ENCODE peak calls at places on chromosomes 12 and 14, in eight cellular contexts. F is ACHN; N is AG04449; S is OCI-M1; O is psoas muscle; M is activated T-helper 1 cell treated with anti-CD3 and anti-CD28 coated beads, Interleukin-12 subunit alpha, Interleukin-12 subunit beta, Interleukin-2, Interleukin-4 antibody, amounts not matched to agents 30 ng/mL and 10 ng/mL and 1 ng/mL, durations not matched to agents 14 hours and 24 hours and 36 hours; Z is AG10803; W is fibroblast of villous mesenchyme. C is an unnamed sample.
A peak's percentile ranks its signal among the peaks of the same experiment; 100 is the strongest.

GRCh38 chr12:129696952-129697351 is 206.9 kb downstream of the TMEM132D start:
- DNase-seq in F (no peak), N (no peak), S (no peak), O (no peak), M (no peak), Z (peak; percentile 19), W (peak; percentile 14), C (peak; percentile 69)

GRCh38 chr14:99819514-99819913 is 26.3 kb downstream of the EML1 start:
- DNase-seq in F (no peak), N (no peak), S (no peak), O (peak; percentile 27), M (no peak), Z (no peak), W (no peak), C (no peak)

GRCh38 chr12:116018282-116018681 is 259.2 kb downstream of the MED13L start:
- DNase-seq in F (no peak), N (no peak), S (no peak), O (no peak), M (no peak), Z (no peak), W (no peak), C (no peak)

GRCh38 chr12:12221560-12221959 is 45.3 kb downstream of the LRP6 start:
- DNase-seq in F (peak; percentile 46), N (no peak), S (no peak), O (no peak), M (no peak), Z (no peak), W (no peak), C (peak; percentile 56)

GRCh38 chr12:105291531-105291930 is 39.0 kb upstream of the C12orf75 start:
- DNase-seq in F (no peak), N (no peak), S (no peak), O (no peak), M (no peak), Z (no peak), W (no peak), C (no peak)

GRCh38 chr12:50505386-50505827 is 622 bp downstream of the DIP2B start:
- DNase-seq in F (peak; percentile 27), N (no peak), S (peak; percentile 64), O (no peak), M (no peak), Z (peak; percentile 10), W (peak; percentile 19), C (peak; percentile 53)

GRCh38 chr14:33343016-33343415 is 404.3 kb downstream of the NPAS3 start:
- DNase-seq in F (no peak), N (no peak), S (no peak), O (no peak), M (no peak), Z (peak; percentile 13), W (peak; percentile 22), C (no peak)

GRCh38 chr14:103334644-103335603 is 887 bp downstream of the EIF5 start:
- DNase-seq in F (peak; percentile 64), N (no peak), S (peak; percentile 47), O (peak; percentile 87), M (peak; percentile 62), Z (peak; percentile 54), W (peak; percentile 75), C (peak; percentile 76)

GRCh38 chr12:124476011-124476400 is 91.4 kb downstream of the NCOR2 start:
- DNase-seq in F (no peak), N (no peak), S (no peak), O (no peak), M (no peak), Z (no peak), W (no peak), C (no peak)

GRCh38 chr12:111409403-111410228 is 3.9 kb downstream of the SH2B3 start:
- DNase-seq in F (peak; percentile 80), N (no peak), S (no peak), O (peak; percentile 77), M (no peak), Z (peak; percentile 77), W (peak; percentile 79), C (no peak)

GRCh38 chr14:104186575-104186974 is 48.2 kb downstream of the KIF26A start:
- DNase-seq in F (no peak), N (no peak), S (no peak), O (no peak), M (no peak), Z (no peak), W (no peak), C (no peak)

C was measured in DMS53.